ENCODE peak calls at places on chromosomes 16 and 17, in eight cellular contexts. U, V, Y, O, M, Z, F and W are unnamed samples.

GRCh38 chr16:27712251-27712711 is 162.3 kb downstream of the KATNIP start:
- DNase-seq in F (no peak), U (no peak), O (no peak), Z (no peak), M (no peak), Y (no peak), V (no peak), W (no peak)

GRCh38 chr17:79038545-79039135 is 14.7 kb downstream of the C1QTNF1 start:
- DNase-seq in M (peak; percentile 93), O (peak; percentile 46), U (peak; percentile 98), V (no peak), F (no peak), Z (no peak), Y (no peak), W (peak; percentile 93)

GRCh38 chr17:57011482-57012015 is 33.6 kb downstream of the SCPEP1 start:
- DNase-seq in Z (peak; percentile 18), M (no peak), U (no peak), F (no peak), Y (no peak), V (no peak), O (no peak), W (no peak)

GRCh38 chr16:87327798-87328495 is 10.8 kb upstream of the C16orf95 start:
- DNase-seq in U (no peak), O (no peak), F (no peak), Z (no peak), V (no peak), Y (no peak), M (no peak), W (no peak)

GRCh38 chr16:56262148-56262878 is 71.0 kb downstream of the GNAO1 start:
- DNase-seq in F (no peak), U (peak; percentile 41), V (no peak), Z (no peak), Y (no peak), M (no peak), O (no peak), W (peak; percentile 13)

GRCh38 chr16:88723507-88723887 is 17.2 kb downstream of the CTU2 start:
- DNase-seq in Z (no peak), O (no peak), V (no peak), U (no peak), F (no peak), M (no peak), Y (no peak), W (no peak)

GRCh38 chr17:30243002-30243401 is 7.5 kb upstream of the SLC6A4 start:
- DNase-seq in Y (no peak), F (no peak), U (no peak), V (no peak), O (no peak), M (no peak), Z (no peak), W (no peak)

GRCh38 chr16:20844588-20844987 is 38.3 kb downstream of the REXO5 start:
- DNase-seq in Y (no peak), M (no peak), F (no peak), V (no peak), U (no peak), O (no peak), Z (no peak), W (no peak)

GRCh38 chr16:28823291-28823718 is 506 bp downstream of the ATXN2L start:
- DNase-seq in F (no peak), O (no peak), Z (no peak), V (no peak), M (no peak), Y (peak; percentile 42), U (no peak), W (no peak)

GRCh38 chr17:78953356-78954350 is 26.1 kb downstream of the LGALS3BP start:
- DNase-seq in M (no peak), Z (no peak), V (no peak), O (no peak), U (no peak), Y (no peak), F (no peak), W (no peak)

GRCh38 chr16:86070511-86070910 is 171.5 kb downstream of the IRF8 start:
- DNase-seq in Z (no peak), U (no peak), M (no peak), O (no peak), V (no peak), Y (no peak), F (no peak), W (no peak)

GRCh38 chr16:2150418-2151187 is 2.2 kb downstream of the RAB26 start:
- DNase-seq in Y (no peak), U (peak; percentile 78), F (no peak), O (no peak), M (no peak), V (peak; percentile 78), Z (peak; percentile 98), W (peak; percentile 38)

GRCh38 chr17:17987187-17987896 is 14.7 kb downstream of the DRC3 start:
- DNase-seq in F (no peak), O (no peak), M (no peak), U (no peak), Y (no peak), V (no peak), Z (no peak), W (no peak)

GRCh38 chr17:32445075-32445427 is 741 bp downstream of the PSMD11 start:
- DNase-seq in Z (peak; percentile 27), F (no peak), V (peak; percentile 28), M (peak; percentile 60), U (peak; percentile 75), Y (no peak), O (no peak), W (peak; percentile 82)

GRCh38 chr17:32443827-32444300 is 446 bp upstream of the PSMD11 start:
- DNase-seq in M (no peak), V (no peak), Z (no peak), Y (no peak), O (no peak), U (no peak), F (no peak), W (no peak)

GRCh38 chr17:32445497-32445896 is 1.2 kb downstream of the PSMD11 start:
- DNase-seq in Y (no peak), Z (no peak), F (no peak), V (no peak), U (peak; percentile 10), O (no peak), M (no peak), W (no peak)

GRCh38 chr17:32445976-32446375 is 1.7 kb downstream of the PSMD11 start:
- DNase-seq in M (peak; percentile 9), U (no peak), V (no peak), Z (no peak), F (no peak), Y (no peak), O (no peak), W (peak; percentile 38)

DNA sequence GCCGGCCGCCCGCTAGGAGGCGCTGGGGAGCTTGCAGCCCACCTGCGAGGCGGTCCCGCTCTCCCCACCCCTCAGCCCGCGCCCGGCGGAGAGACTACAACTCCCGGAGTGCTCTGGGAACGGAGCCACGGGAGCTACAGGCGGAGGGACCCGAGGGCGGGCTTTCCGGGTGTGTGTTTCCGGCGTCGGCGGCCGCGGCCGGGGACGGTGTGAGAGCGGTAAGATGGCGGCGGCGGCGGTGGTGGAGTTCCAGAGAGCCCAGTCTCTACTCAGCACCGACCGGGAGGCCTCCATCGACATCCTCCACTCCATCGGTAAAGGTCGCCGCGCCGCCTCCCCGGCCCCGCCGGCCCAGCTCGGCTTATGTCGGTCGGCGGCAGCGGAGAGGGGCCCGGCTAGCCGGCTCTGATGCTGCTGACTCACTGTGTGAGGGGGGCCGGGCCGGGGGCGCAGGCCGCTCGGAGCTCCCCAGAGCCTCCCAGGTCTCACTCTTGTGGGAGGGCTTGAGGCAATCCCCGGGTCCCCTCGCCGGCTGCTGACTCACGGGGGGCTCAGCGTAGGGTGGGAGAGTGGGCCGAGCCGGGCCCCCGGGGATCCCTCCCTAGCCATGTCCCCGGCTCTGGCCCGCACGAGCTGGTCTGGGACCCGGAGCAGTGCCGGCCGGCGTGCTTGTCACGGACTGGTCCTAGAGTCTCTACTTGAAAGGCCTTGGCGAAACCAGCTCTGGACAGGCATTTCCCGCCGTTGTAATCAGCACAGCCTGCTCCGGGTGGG is at the start of gene PSMD11:
- DNase-seq in M (peak; percentile 96), O (peak; percentile 99), F (peak; percentile 99), V (peak; percentile 98), U (peak; percentile 97), Z (peak; percentile 98), Y (peak; percentile 100), W (peak; percentile 85)
- TF ChIP-seq CTCF in M (peak; percentile 95), O (peak; percentile 89), F (peak; percentile 99), V (peak; percentile 92), U (peak; percentile 69), Z (peak; percentile 90), Y (peak; percentile 76), W (peak; percentile 78)

GRCh38 chr16:68269793-68270192 is 5.5 kb downstream of the SLC7A6 start:
- DNase-seq in F (no peak), Z (no peak), V (no peak), Y (no peak), O (no peak), M (no peak), U (no peak), W (no peak)
- TF ChIP-seq CTCF in F (no peak), Z (no peak), V (no peak), Y (no peak), O (no peak), M (no peak), U (no peak), W (no peak)

GRCh38 chr17:1455748-1456599 is at the start of gene CRK:
- DNase-seq in Z (peak; percentile 96), V (peak; percentile 98), U (peak; percentile 96), M (peak; percentile 89), F (peak; percentile 100), O (peak; percentile 100), Y (peak; percentile 100), W (peak; percentile 80)

GRCh38 chr17:1452836-1453235 is 3.2 kb downstream of the CRK start:
- DNase-seq in Y (no peak), V (no peak), F (no peak), O (no peak), U (no peak), M (no peak), Z (no peak), W (no peak)

GRCh38 chr17:1454541-1454940 is 1.5 kb downstream of the CRK start:
- DNase-seq in M (no peak), O (no peak), Z (no peak), V (no peak), Y (no peak), U (no peak), F (no peak), W (peak; percentile 40)

GRCh38 chr17:1460233-1460632 is 4.2 kb upstream of the CRK start:
- DNase-seq in M (peak; percentile 29), Z (peak; percentile 59), Y (no peak), O (no peak), F (no peak), V (peak; percentile 98), U (peak; percentile 62), W (peak; percentile 41)

GRCh38 chr17:1455291-1455747 is 713 bp downstream of the CRK start:
- DNase-seq in O (peak; percentile 52), Y (peak; percentile 68), F (no peak), V (peak; percentile 73), Z (peak; percentile 72), M (peak; percentile 72), U (peak; percentile 68), W (peak; percentile 44)
- TF ChIP-seq CTCF in O (peak; percentile 41), Y (peak; percentile 51), F (peak; percentile 78), V (peak; percentile 74), Z (peak; percentile 75), M (peak; percentile 77), U (peak; percentile 43), W (peak; percentile 66)

DNA sequence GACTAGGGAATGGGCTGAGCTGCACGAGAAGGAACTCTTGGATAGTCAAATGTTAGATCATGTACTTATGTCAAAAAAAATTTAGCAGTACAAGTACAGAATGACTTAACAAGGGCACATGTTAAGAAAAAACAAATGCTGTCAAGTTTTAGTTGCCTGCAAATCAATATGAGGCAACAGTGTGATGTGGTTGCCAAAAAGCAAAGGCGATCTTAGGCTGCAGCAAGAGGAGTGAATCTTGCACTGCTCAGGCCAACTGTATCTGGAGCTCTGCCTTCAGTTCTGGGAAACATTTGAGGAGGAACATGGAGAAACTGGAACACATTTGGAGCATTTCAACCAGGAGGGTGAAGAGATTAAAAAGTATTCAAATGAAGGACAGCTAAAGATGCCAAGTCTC is 187.8 kb downstream of the RGS9 start:
- DNase-seq in O (no peak), F (no peak), Z (no peak), M (no peak), Y (no peak), U (no peak), V (peak; percentile 18), W (no peak)
- TF ChIP-seq CTCF in O (no peak), F (no peak), Z (no peak), M (no peak), Y (no peak), U (no peak), V (no peak), W (no peak)